ENCODE peak calls at places on chromosomes 4 and X, in seven cellular contexts. Q is endodermal cell; I is DND-41; S is CD8-positive, alpha-beta memory T cell; V is effector memory CD4-positive, alpha-beta T cell; Z is tibial artery; Y is A549. L is an unnamed sample.

GRCh38 chrX:80556148-80556547 is 135.9 kb downstream of the TENT5D start:
- DNase-seq in Q (peak; percentile 59), I (no peak), S (no peak), V (no peak), Z (no peak), Y (no peak), L (no peak)

GRCh38 chrX:103847174-103847870 is 15.3 kb upstream of the RAB9B start:
- DNase-seq in Q (no peak), I (no peak), S (no peak), V (no peak), Z (no peak), Y (no peak), L (no peak)

GRCh38 chr4:89352541-89352940 is 44.9 kb upstream of the GPRIN3 start:
- DNase-seq in Q (no peak), I (no peak), S (no peak), V (no peak), Z (no peak), Y (no peak), L (no peak)

GRCh38 chrX:25012793-25013592 is 2.8 kb downstream of the ARX start:
- DNase-seq in Q (peak; percentile 83), I (no peak), S (no peak), V (no peak), Z (no peak), Y (peak; percentile 35), L (peak; percentile 74)

GRCh38 chrX:30304866-30305265 is 4.3 kb downstream of the NR0B1 start:
- DNase-seq in Q (no peak), I (no peak), S (no peak), V (no peak), Z (no peak), Y (peak; percentile 75), L (no peak)

GRCh38 chr4:125198916-125199315 is 115.8 kb upstream of the FAT4 start:
- DNase-seq in Q (no peak), I (no peak), S (no peak), V (no peak), Z (no peak), Y (no peak), L (no peak)

GRCh38 chrX:154030715-154031305 is 11.1 kb upstream of the IRAK1 start:
- DNase-seq in Q (no peak), I (no peak), S (no peak), V (no peak), Z (no peak), Y (no peak), L (no peak)

GRCh38 chr4:25223770-25224375 is 10.0 kb upstream of the PI4K2B start:
- DNase-seq in Q (peak; percentile 81), I (peak; percentile 63), S (peak; percentile 17), V (no peak), Z (no peak), Y (peak; percentile 61), L (no peak)

GRCh38 chrX:9071031-9071650 is 37.2 kb upstream of the FAM9B start:
- DNase-seq in Q (no peak), I (no peak), S (no peak), V (no peak), Z (no peak), Y (no peak), L (no peak)

GRCh38 chr4:87971866-87972265 is 3.6 kb upstream of the SPP1 start:
- DNase-seq in Q (no peak), I (no peak), S (no peak), V (no peak), Z (no peak), Y (no peak), L (no peak)

GRCh38 chr4:98710831-98711230 is 52.4 kb upstream of the TSPAN5 start:
- DNase-seq in Q (no peak), I (no peak), S (no peak), V (no peak), Z (no peak), Y (no peak), L (no peak)

GRCh38 chrX:136215559-136215958 is 35.6 kb downstream of the MAP7D3 start:
- DNase-seq in Q (no peak), I (no peak), S (no peak), V (no peak), Z (no peak), Y (no peak), L (no peak)
- H3K4me1 ChIP-seq in Q (no peaks in the 10 kb centered on the region), I (no peaks in the 10 kb centered on the region), S (no peaks in the 10 kb centered on the region), V (no peaks in the 10 kb centered on the region), Z (no peaks in the 10 kb centered on the region), Y (peaks cover 3% of the 10 kb centered on the region), L (no peaks in the 10 kb centered on the region)

GRCh38 chr4:6941796-6942195 is 32.2 kb downstream of the TBC1D14 start:
- DNase-seq in Q (no peak), I (no peak), S (no peak), V (no peak), Z (no peak), Y (no peak), L (no peak)

GRCh38 chr4:6938758-6939201 is 29.2 kb downstream of the TBC1D14 start:
- DNase-seq in Q (no peak), I (no peak), S (no peak), V (no peak), Z (peak; percentile 57), Y (no peak), L (peak; percentile 72)

GRCh38 chr4:6942238-6942800 is 32.7 kb downstream of the TBC1D14 start:
- DNase-seq in Q (peak; percentile 55), I (peak; percentile 21), S (peak; percentile 66), V (no peak), Z (no peak), Y (peak; percentile 55), L (peak; percentile 48)

GRCh38 chr4:6939761-6940743 is 30.4 kb downstream of the TBC1D14 start:
- DNase-seq in Q (peak; percentile 61), I (no peak), S (no peak), V (no peak), Z (no peak), Y (no peak), L (no peak)

GRCh38 chr4:6940744-6941137 is 31.1 kb downstream of the TBC1D14 start:
- DNase-seq in Q (no peak), I (no peak), S (no peak), V (no peak), Z (no peak), Y (no peak), L (no peak)
- H3K4me1 ChIP-seq in Q (peaks cover 11% of the 10 kb centered on the region), I (no peaks in the 10 kb centered on the region), S (peaks cover 54% of the 10 kb centered on the region), V (peaks cover 48% of the 10 kb centered on the region), Z (peaks cover 20% of the 10 kb centered on the region), Y (peaks cover 48% of the 10 kb centered on the region), L (peaks cover 21% of the 10 kb centered on the region)

DNA sequence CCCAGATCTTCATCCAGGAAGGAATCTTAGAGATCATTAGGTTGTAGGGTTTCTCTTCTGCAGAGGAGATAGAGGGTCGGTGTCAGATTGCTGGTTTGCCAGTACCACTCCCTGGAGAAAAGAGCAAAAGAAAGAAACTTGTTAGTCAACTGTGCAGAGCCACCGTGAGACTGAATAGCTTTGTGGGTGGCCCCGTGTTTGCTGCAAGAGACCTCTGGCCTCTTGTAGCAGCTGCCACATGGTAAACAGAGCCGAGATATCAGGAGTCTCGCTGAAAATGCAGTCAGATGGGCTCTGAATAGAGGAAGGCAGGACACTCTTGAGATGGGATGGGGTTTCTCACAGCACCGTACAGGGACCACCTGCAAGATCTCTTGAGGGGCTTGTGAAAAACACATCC is 149.7 kb downstream of the PTTG2 start:
- DNase-seq in Q (no peak), I (no peak), S (no peak), V (no peak), Z (no peak), Y (no peak), L (no peak)
- H3K4me1 ChIP-seq in Q (peaks cover 4% of the 10 kb centered on the region), I (no peaks in the 10 kb centered on the region), S (no peaks in the 10 kb centered on the region), V (no peaks in the 10 kb centered on the region), Z (no peaks in the 10 kb centered on the region), Y (no peaks in the 10 kb centered on the region), L (peaks cover 3% of the 10 kb centered on the region)

GRCh38 chr4:173535165-173535737 is 5.2 kb upstream of the HAND2 start:
- DNase-seq in Q (no peak), I (no peak), S (no peak), V (no peak), Z (no peak), Y (no peak), L (no peak)
- H3K4me1 ChIP-seq in Q (no peaks in the 10 kb centered on the region), I (no peaks in the 10 kb centered on the region), S (peaks cover 20% of the 10 kb centered on the region), V (peaks cover 21% of the 10 kb centered on the region), Z (peaks cover 24% of the 10 kb centered on the region), Y (peaks cover 2% of the 10 kb centered on the region), L (peaks cover 4% of the 10 kb centered on the region)

GRCh38 chrX:40008841-40009461 is 88.8 kb downstream of the BCOR start:
- DNase-seq in Q (peak; percentile 87), I (no peak), S (no peak), V (no peak), Z (no peak), Y (no peak), L (peak; percentile 40)
- H3K4me1 ChIP-seq in Q (no peaks in the 10 kb centered on the region), I (peaks cover 12% of the 10 kb centered on the region), S (peaks cover 10% of the 10 kb centered on the region), V (peaks cover 19% of the 10 kb centered on the region), Z (peaks cover 67% of the 10 kb centered on the region), Y (peaks cover 7% of the 10 kb centered on the region), L (peaks cover 6% of the 10 kb centered on the region)

GRCh38 chr4:168771251-168771650 is 238.8 kb downstream of the CBR4 start:
- DNase-seq in Q (no peak), I (no peak), S (no peak), V (no peak), Z (no peak), Y (no peak), L (no peak)

GRCh38 chr4:168773388-168774195 is 236.5 kb downstream of the CBR4 start:
- DNase-seq in Q (no peak), I (no peak), S (no peak), V (no peak), Z (no peak), Y (no peak), L (no peak)

GRCh38 chr4:168769416-168769815 is 240.6 kb downstream of the CBR4 start:
- DNase-seq in Q (no peak), I (no peak), S (no peak), V (no peak), Z (no peak), Y (peak; percentile 24), L (no peak)

GRCh38 chr4:168766537-168767316 is 243.3 kb downstream of the CBR4 start:
- DNase-seq in Q (no peak), I (no peak), S (no peak), V (no peak), Z (peak; percentile 33), Y (no peak), L (no peak)

GRCh38 chr4:168769857-168770256 is 240.2 kb downstream of the CBR4 start:
- DNase-seq in Q (no peak), I (no peak), S (no peak), V (no peak), Z (no peak), Y (no peak), L (no peak)
- H3K4me1 ChIP-seq in Q (no peaks in the 10 kb centered on the region), I (no peaks in the 10 kb centered on the region), S (no peaks in the 10 kb centered on the region), V (no peaks in the 10 kb centered on the region), Z (peaks cover 47% of the 10 kb centered on the region), Y (peaks cover 47% of the 10 kb centered on the region), L (peaks cover 7% of the 10 kb centered on the region)

GRCh38 chr4:82745173-82745842 is 53.3 kb downstream of the SCD5 start:
- DNase-seq in Q (peak; percentile 80), I (no peak), S (no peak), V (no peak), Z (no peak), Y (no peak), L (no peak)
- H3K4me1 ChIP-seq in Q (peaks cover 13% of the 10 kb centered on the region), I (no peaks in the 10 kb centered on the region), S (no peaks in the 10 kb centered on the region), V (no peaks in the 10 kb centered on the region), Z (no peaks in the 10 kb centered on the region), Y (no peaks in the 10 kb centered on the region), L (no peaks in the 10 kb centered on the region)

GRCh38 chr4:10085828-10086505 is 30.6 kb downstream of the WDR1 start:
- DNase-seq in Q (no peak), I (no peak), S (no peak), V (no peak), Z (no peak), Y (no peak), L (peak; percentile 1)
- H3K4me1 ChIP-seq in Q (no peaks in the 10 kb centered on the region), I (no peaks in the 10 kb centered on the region), S (peaks cover 6% of the 10 kb centered on the region), V (no peaks in the 10 kb centered on the region), Z (peaks cover 28% of the 10 kb centered on the region), Y (no peaks in the 10 kb centered on the region), L (peaks cover 44% of the 10 kb centered on the region)

GRCh38 chr4:184643726-184644125 is 5.5 kb downstream of the CASP3 start:
- DNase-seq in Q (no peak), I (no peak), S (no peak), V (no peak), Z (no peak), Y (no peak), L (no peak)
- H3K4me1 ChIP-seq in Q (no peaks in the 10 kb centered on the region), I (peaks cover 30% of the 10 kb centered on the region), S (peaks cover 63% of the 10 kb centered on the region), V (peaks cover 13% of the 10 kb centered on the region), Z (peaks cover 40% of the 10 kb centered on the region), Y (peaks cover 10% of the 10 kb centered on the region), L (peaks cover 62% of the 10 kb centered on the region)